ENCODE peak calls at places on chromosomes 4 and X, in seven cellular contexts. R is RWPE1; S is psoas muscle; B is breast epithelium; C is CD4-positive, alpha-beta T cell; Z is omental fat pad; W is Peyer's patch. G is an unnamed sample.

GRCh38 chr4:57104706-57105560 is 5.3 kb downstream of the IGFBP7 start:
- DNase-seq in C (no peak), R (no peak), B (no peak), W (no peak), Z (no peak), S (no peak), G (no peak)

GRCh38 chrX:63354484-63354883 is 3.4 kb upstream of the SPIN4 start:
- DNase-seq in C (no peak), S (no peak), R (peak; percentile 3), W (no peak), B (no peak), Z (no peak), G (no peak)

GRCh38 chr4:65367306-65367705 is 303.0 kb downstream of the EPHA5 start:
- DNase-seq in B (no peak), S (no peak), R (no peak), C (no peak), W (no peak), Z (no peak), G (no peak)

GRCh38 chr4:128823025-128823661 is 13.6 kb downstream of the JADE1 start:
- DNase-seq in R (peak; percentile 80), S (no peak), Z (no peak), C (no peak), W (no peak), B (no peak), G (peak; percentile 83)

GRCh38 chr4:110631582-110632505 is 9.0 kb upstream of the PITX2 start:
- DNase-seq in S (peak; percentile 86), R (peak; percentile 76), B (peak; percentile 53), Z (no peak), W (no peak), C (no peak), G (peak; percentile 57)

GRCh38 chr4:25826074-25826752 is 36.6 kb downstream of the SEL1L3 start:
- DNase-seq in W (no peak), B (no peak), Z (no peak), R (no peak), S (no peak), C (no peak), G (no peak)

GRCh38 chr4:81255524-81255923 is 40.5 kb upstream of the PRKG2 start:
- DNase-seq in B (no peak), C (no peak), Z (no peak), S (no peak), W (no peak), R (no peak), G (peak; percentile 60)

GRCh38 chrX:133415276-133416105 is at the start of gene GPC4:
- DNase-seq in B (peak; percentile 28), W (no peak), S (peak; percentile 88), C (no peak), R (no peak), Z (no peak), G (no peak)

GRCh38 chr4:13160906-13161305 is 323.2 kb downstream of the RAB28 start:
- DNase-seq in Z (no peak), B (no peak), W (no peak), R (no peak), C (no peak), S (no peak), G (no peak)

GRCh38 chr4:151561551-151562256 is 152.7 kb downstream of the FHIP1A start:
- DNase-seq in B (no peak), Z (no peak), C (no peak), W (no peak), S (no peak), R (no peak), G (no peak)

GRCh38 chr4:154586296-154587033 is 4.1 kb downstream of the FGA start:
- DNase-seq in S (no peak), Z (no peak), B (no peak), R (no peak), W (no peak), C (no peak), G (no peak)

GRCh38 chr4:121155893-121156292 is 8.2 kb downstream of the TNIP3 start:
- DNase-seq in B (no peak), C (no peak), R (peak; percentile 62), S (no peak), W (no peak), Z (no peak), G (peak; percentile 59)

GRCh38 chr4:41533685-41534084 is 4.3 kb upstream of the LIMCH1 start:
- DNase-seq in B (no peak), W (no peak), R (no peak), C (no peak), S (no peak), Z (no peak), G (no peak)

GRCh38 chr4:4787421-4787820 is 72.0 kb upstream of the MSX1 start:
- DNase-seq in Z (no peak), R (no peak), C (no peak), W (no peak), S (no peak), B (no peak), G (no peak)

GRCh38 chr4:41369680-41370079 is 113.0 kb downstream of the UCHL1 start:
- DNase-seq in S (peak; percentile 88), Z (no peak), C (no peak), B (no peak), R (no peak), W (no peak), G (no peak)

GRCh38 chrX:69177511-69178162 is 12.4 kb upstream of the PJA1 start:
- DNase-seq in R (no peak), Z (no peak), C (no peak), B (no peak), S (no peak), W (no peak), G (no peak)

GRCh38 chr4:54660145-54660535 is 2.4 kb downstream of the KIT start:
- DNase-seq in Z (no peak), B (no peak), C (no peak), R (peak; percentile 67), S (no peak), W (no peak), G (no peak)

GRCh38 chrX:101460669-101461068 is 24.6 kb upstream of the ARMCX4 start:
- DNase-seq in B (no peak), C (no peak), Z (no peak), W (no peak), S (no peak), R (no peak), G (no peak)

GRCh38 chr4:87819281-87819919 is 13.4 kb upstream of the MEPE start:
- DNase-seq in B (no peak), W (no peak), Z (no peak), R (peak; percentile 70), C (no peak), S (no peak), G (peak; percentile 5)

GRCh38 chrX:22184096-22184495 is 88.6 kb upstream of the CBLL2 start:
- DNase-seq in B (no peak), Z (no peak), S (no peak), C (no peak), W (no peak), R (no peak), G (no peak)

GRCh38 chrX:154652311-154653047 is 900 bp downstream of the CTAG2 start:
- DNase-seq in R (no peak), W (no peak), B (no peak), S (no peak), C (no peak), Z (no peak), G (no peak)

GRCh38 chrX:74262472-74263209 is 41.3 kb upstream of the ZCCHC13 start:
- DNase-seq in Z (no peak), R (no peak), C (no peak), B (no peak), W (no peak), S (no peak), G (no peak)

GRCh38 chr4:82560853-82561744 is 689 bp downstream of the TMEM150C start:
- DNase-seq in C (no peak), R (no peak), W (no peak), Z (no peak), B (no peak), S (no peak), G (no peak)

GRCh38 chr4:575281-576141 is 584 bp downstream of the TMEM271 start:
- DNase-seq in B (no peak), W (no peak), C (no peak), Z (no peak), S (no peak), R (peak; percentile 44), G (peak; percentile 14)

GRCh38 chrX:39438603-39439602 is 637.6 kb downstream of the MID1IP1 start:
- DNase-seq in R (no peak), Z (no peak), S (no peak), W (no peak), C (no peak), B (no peak), G (no peak)
- TF ChIP-seq CTCF in R (no peak), Z (no peak), S (peak; percentile 14), W (no peak), C (no peak), B (no peak), G (peak; percentile 5)

DNA sequence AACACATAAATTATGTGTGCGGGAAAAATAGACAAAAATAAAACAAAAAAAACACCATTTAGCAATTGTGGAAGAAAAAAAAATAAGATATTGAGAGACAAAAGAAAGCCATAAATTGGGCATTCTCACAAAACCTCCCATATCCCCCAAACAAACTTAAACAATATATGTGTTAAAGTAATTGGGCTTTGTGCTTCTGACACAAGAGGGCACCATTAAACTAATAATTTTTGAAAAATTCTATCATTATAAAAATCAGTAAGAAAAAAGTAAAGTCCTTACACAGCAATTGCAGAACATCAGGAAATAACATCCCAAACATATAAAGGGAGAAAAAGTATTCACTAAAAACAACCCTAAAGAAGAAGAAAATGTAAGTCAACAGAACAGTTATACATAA is 880.7 kb downstream of the TECRL start:
- DNase-seq in W (no peak), C (no peak), R (no peak), Z (no peak), B (no peak), S (no peak), G (no peak)
- TF ChIP-seq CTCF in W (no peak), C (no peak), R (peak; percentile 46), Z (no peak), B (no peak), S (no peak), G (no peak)

DNA sequence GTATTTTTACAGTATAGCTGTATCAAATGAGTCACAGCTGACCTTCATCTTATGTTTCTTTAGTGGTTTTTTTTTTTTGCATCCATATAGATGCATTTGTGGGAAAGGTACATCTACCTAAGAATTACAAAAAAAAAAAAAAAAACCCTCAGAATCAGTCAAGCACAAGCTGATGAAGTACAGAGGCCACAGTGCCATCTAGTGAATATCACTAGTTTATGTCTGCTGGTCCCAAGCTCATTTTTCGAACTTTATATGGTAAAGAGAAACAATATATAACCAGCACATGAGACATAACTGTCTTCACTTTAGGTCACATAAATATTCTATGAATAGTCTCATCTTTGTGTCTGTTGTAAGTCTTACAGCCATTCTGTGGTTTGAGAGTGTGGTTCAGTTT is 220.1 kb downstream of the DLG3 start:
- DNase-seq in S (no peak), Z (no peak), R (peak; percentile 2), W (no peak), B (no peak), C (no peak), G (peak; percentile 2)
- TF ChIP-seq CTCF in S (no peak), Z (no peak), R (peak; percentile 12), W (no peak), B (no peak), C (no peak), G (peak; percentile 35)

GRCh38 chr4:47372561-47372960 is 90.9 kb downstream of the COMMD8 start:
- DNase-seq in B (no peak), C (no peak), W (no peak), Z (no peak), R (no peak), S (no peak), G (no peak)
- TF ChIP-seq CTCF in B (no peak), C (no peak), W (no peak), Z (no peak), R (no peak), S (no peak), G (no peak)

G was measured in AG09319.